ENCODE peak calls at places on chromosomes 3 and 15, in eight cellular contexts. U, L, E, B, H, S, R and N are unnamed samples.

GRCh38 chr3:150681037-150681436 is 22.7 kb downstream of the ERICH6 start:
- DNase-seq in U (no peak), L (no peak), E (no peak), B (no peak), H (no peak), S (no peak), R (no peak), N (no peak)

GRCh38 chr15:27271258-27271657 is 300.3 kb downstream of the GABRG3 start:
- DNase-seq in U (no peak), L (no peak), E (no peak), B (no peak), H (no peak), S (no peak), R (no peak), N (no peak)

GRCh38 chr3:56323986-56324420 is 144.3 kb downstream of the ERC2 start:
- DNase-seq in U (no peak), L (no peak), E (peak), B (no peak), H (no peak), S (no peak), R (no peak), N (no peak)

GRCh38 chr15:60520825-60521368 is 42.0 kb upstream of the ICE2 start:
- DNase-seq in U (peak), L (peak), E (peak), B (peak), H (peak), S (no peak), R (peak), N (peak)

GRCh38 chr3:4985330-4986174 is 6.3 kb downstream of the BHLHE40 start:
- DNase-seq in U (no peak), L (no peak), E (peak), B (no peak), H (peak), S (no peak), R (peak), N (peak)

GRCh38 chr3:159114582-159114981 is 312.7 kb downstream of the MFSD1 start:
- DNase-seq in U (no peak), L (no peak), E (no peak), B (no peak), H (no peak), S (no peak), R (no peak), N (no peak)

GRCh38 chr3:127697531-127698240 is 24.9 kb downstream of the ABTB1 start:
- DNase-seq in U (peak), L (peak), E (peak), B (peak), H (peak), S (peak), R (peak), N (peak)

GRCh38 chr3:72255736-72256559 is 471.0 kb upstream of the PROK2 start:
- DNase-seq in U (no peak), L (no peak), E (no peak), B (peak), H (no peak), S (no peak), R (no peak), N (peak)

GRCh38 chr3:113005622-113006021 is 14.8 kb downstream of the GTPBP8 start:
- DNase-seq in U (no peak), L (no peak), E (no peak), B (no peak), H (no peak), S (no peak), R (no peak), N (no peak)

GRCh38 chr15:42385980-42386695 is 26.8 kb downstream of the CAPN3 start:
- DNase-seq in U (no peak), L (no peak), E (peak), B (peak), H (no peak), S (no peak), R (no peak), N (no peak)

GRCh38 chr3:36786921-36787890 is 22.9 kb upstream of the DCLK3 start:
- DNase-seq in U (no peak), L (no peak), E (no peak), B (no peak), H (no peak), S (no peak), R (no peak), N (no peak)

GRCh38 chr3:22960326-22960984 is 242.7 kb upstream of the UBE2E2 start:
- DNase-seq in U (peak), L (peak), E (peak), B (no peak), H (peak), S (no peak), R (peak), N (no peak)

GRCh38 chr3:152899306-152899705 is 64.4 kb downstream of the P2RY1 start:
- DNase-seq in U (no peak), L (no peak), E (no peak), B (no peak), H (no peak), S (no peak), R (no peak), N (no peak)

GRCh38 chr3:102536479-102536878 is 101.7 kb downstream of the ZPLD1 start:
- DNase-seq in U (no peak), L (no peak), E (peak), B (no peak), H (no peak), S (no peak), R (peak), N (no peak)

GRCh38 chr3:107431048-107431297 is 53.7 kb downstream of the CCDC54 start:
- DNase-seq in U (peak), L (no peak), E (peak), B (peak), H (peak), S (no peak), R (peak), N (peak)

GRCh38 chr3:153553605-153553945 is 391.5 kb downstream of the RAP2B start:
- DNase-seq in U (no peak), L (no peak), E (no peak), B (no peak), H (no peak), S (no peak), R (no peak), N (no peak)

GRCh38 chr15:40737048-40737447 is 18.0 kb downstream of the RMDN3 start:
- DNase-seq in U (no peak), L (no peak), E (peak), B (no peak), H (no peak), S (no peak), R (no peak), N (no peak)

GRCh38 chr3:22147161-22147560 is 396.2 kb upstream of the ZNF385D start:
- DNase-seq in U (no peak), L (no peak), E (no peak), B (no peak), H (no peak), S (no peak), R (no peak), N (no peak)

GRCh38 chr3:169966951-169967915 is 626 bp downstream of the SEC62 start:
- DNase-seq in U (no peak), L (no peak), E (peak), B (peak), H (peak), S (no peak), R (peak), N (peak)

GRCh38 chr3:123610331-123610730 is 25.5 kb upstream of the HACD2 start:
- DNase-seq in U (no peak), L (no peak), E (no peak), B (no peak), H (no peak), S (no peak), R (no peak), N (no peak)

GRCh38 chr3:194730369-194730768 is 44.7 kb downstream of the FAM43A start:
- DNase-seq in U (no peak), L (no peak), E (no peak), B (no peak), H (no peak), S (no peak), R (no peak), N (no peak)

GRCh38 chr3:5295191-5295690 is 107.7 kb downstream of the EDEM1 start:
- DNase-seq in U (no peak), L (no peak), E (no peak), B (no peak), H (no peak), S (no peak), R (no peak), N (no peak)

GRCh38 chr3:79140718-79141117 is 627.1 kb downstream of the ROBO1 start:
- DNase-seq in U (no peak), L (no peak), E (peak), B (no peak), H (no peak), S (no peak), R (no peak), N (no peak)

GRCh38 chr15:26838742-26839460 is 28.0 kb upstream of the GABRA5 start:
- DNase-seq in U (no peak), L (no peak), E (no peak), B (no peak), H (no peak), S (no peak), R (peak), N (no peak)

GRCh38 chr3:191262650-191263049 is 63.6 kb downstream of the OSTN start:
- DNase-seq in U (no peak), L (no peak), E (no peak), B (no peak), H (no peak), S (no peak), R (no peak), N (no peak)

GRCh38 chr3:40623567-40623966 is 98.8 kb downstream of the ZNF621 start:
- DNase-seq in U (no peak), L (no peak), E (no peak), B (peak), H (peak), S (peak), R (no peak), N (no peak)

GRCh38 chr15:72285927-72286516 is 13.7 kb upstream of the PARP6 start:
- DNase-seq in U (no peak), L (no peak), E (peak), B (no peak), H (peak), S (no peak), R (peak), N (no peak)

GRCh38 chr3:128794067-128794768 is 68.2 kb downstream of the RAB7A start:
- DNase-seq in U (no peak), L (no peak), E (peak), B (no peak), H (no peak), S (no peak), R (peak), N (no peak)

GRCh38 chr3:29683306-29683993 is 402.6 kb downstream of the RBMS3 start:
- DNase-seq in U (no peak), L (no peak), E (peak), B (no peak), H (no peak), S (no peak), R (peak), N (no peak)

GRCh38 chr3:40524222-40524570 is 564 bp upstream of the ZNF621 start:
- DNase-seq in U (no peak), L (no peak), E (peak), B (no peak), H (no peak), S (no peak), R (no peak), N (no peak)

GRCh38 chr15:85691350-85692240 is 103.1 kb downstream of the KLHL25 start:
- DNase-seq in U (no peak), L (no peak), E (no peak), B (no peak), H (no peak), S (no peak), R (no peak), N (no peak)

GRCh38 chr3:159788987-159789386 is 199.6 kb upstream of the IL12A start:
- DNase-seq in U (no peak), L (no peak), E (no peak), B (no peak), H (no peak), S (no peak), R (no peak), N (no peak)

GRCh38 chr3:184716652-184717607 is 5.1 kb upstream of the MAGEF1 start:
- DNase-seq in U (peak), L (no peak), E (peak), B (no peak), H (no peak), S (no peak), R (no peak), N (no peak)

GRCh38 chr3:148309390-148310035 is 388.2 kb upstream of the AGTR1 start:
- DNase-seq in U (no peak), L (no peak), E (peak), B (no peak), H (no peak), S (no peak), R (peak), N (no peak)

GRCh38 chr15:23038741-23039150 is 623 bp downstream of the TUBGCP5 start:
- DNase-seq in U (no peak), L (no peak), E (peak), B (no peak), H (no peak), S (no peak), R (peak), N (no peak)

DNA sequence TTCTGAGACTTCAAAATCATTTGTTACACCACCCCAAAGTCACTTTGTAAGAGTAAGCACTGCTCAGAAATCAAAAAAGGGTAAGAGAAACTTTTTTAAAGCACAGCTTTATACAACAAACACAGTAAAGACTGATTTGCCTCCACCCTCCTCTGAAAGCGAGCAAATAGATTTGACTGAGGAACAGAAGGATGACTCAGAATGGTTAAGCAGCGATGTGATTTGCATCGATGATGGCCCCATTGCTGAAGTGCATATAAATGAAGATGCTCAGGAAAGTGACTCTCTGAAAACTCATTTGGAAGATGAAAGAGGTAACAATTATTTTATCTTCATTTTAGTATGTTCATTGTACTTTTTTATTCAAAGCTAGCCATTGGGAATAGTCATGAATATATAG is 32.6 kb downstream of the BLM start:
- DNase-seq in U (no peak), L (no peak), E (no peak), B (no peak), H (no peak), S (no peak), R (no peak), N (no peak)
- TF ChIP-seq POLR2A in U (no peak), L (no peak), E (no peak), B (no peak), H (no peak), S (no peak), R (no peak), N (no peak)

GRCh38 chr3:179565496-179565895 is 2.8 kb downstream of the ACTL6A start:
- DNase-seq in U (no peak), L (no peak), E (no peak), B (no peak), H (no peak), S (no peak), R (no peak), N (no peak)

GRCh38 chr3:179562467-179563297 is at the start of gene ACTL6A:
- DNase-seq in U (peak), L (peak), E (peak), B (peak), H (peak), S (peak), R (peak), N (peak)

GRCh38 chr3:179558742-179559364 is 3.9 kb upstream of the ACTL6A start:
- DNase-seq in U (peak), L (peak), E (peak), B (peak), H (peak), S (no peak), R (peak), N (no peak)

GRCh38 chr3:179563298-179563934 is 690 bp downstream of the ACTL6A start:
- DNase-seq in U (peak), L (peak), E (peak), B (peak), H (peak), S (no peak), R (peak), N (peak)

DNA sequence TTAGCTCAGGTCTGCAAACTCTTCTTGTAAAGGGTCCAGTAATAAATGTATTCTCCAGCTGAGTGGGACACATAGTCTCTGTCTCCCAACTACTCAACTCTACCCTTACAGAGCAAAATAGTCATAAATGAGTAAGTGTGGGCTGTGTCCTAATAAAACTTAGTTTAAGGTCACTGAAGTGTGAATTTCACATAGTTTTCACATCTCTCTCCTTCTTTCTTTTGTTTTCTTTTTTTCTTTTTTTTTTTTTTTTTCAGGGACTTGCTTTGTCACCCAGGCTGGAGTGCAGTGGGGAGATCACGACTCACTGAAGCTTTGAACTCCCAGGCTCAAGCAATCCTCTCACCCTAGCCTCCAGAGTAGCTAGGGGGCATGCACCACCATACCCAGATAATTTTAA is 1.9 kb upstream of the ACTL6A start:
- DNase-seq in U (no peak), L (no peak), E (no peak), B (no peak), H (no peak), S (no peak), R (no peak), N (no peak)
- TF ChIP-seq POLR2A in U (no peak), L (no peak), E (no peak), B (no peak), H (no peak), S (no peak), R (no peak), N (no peak)

DNA sequence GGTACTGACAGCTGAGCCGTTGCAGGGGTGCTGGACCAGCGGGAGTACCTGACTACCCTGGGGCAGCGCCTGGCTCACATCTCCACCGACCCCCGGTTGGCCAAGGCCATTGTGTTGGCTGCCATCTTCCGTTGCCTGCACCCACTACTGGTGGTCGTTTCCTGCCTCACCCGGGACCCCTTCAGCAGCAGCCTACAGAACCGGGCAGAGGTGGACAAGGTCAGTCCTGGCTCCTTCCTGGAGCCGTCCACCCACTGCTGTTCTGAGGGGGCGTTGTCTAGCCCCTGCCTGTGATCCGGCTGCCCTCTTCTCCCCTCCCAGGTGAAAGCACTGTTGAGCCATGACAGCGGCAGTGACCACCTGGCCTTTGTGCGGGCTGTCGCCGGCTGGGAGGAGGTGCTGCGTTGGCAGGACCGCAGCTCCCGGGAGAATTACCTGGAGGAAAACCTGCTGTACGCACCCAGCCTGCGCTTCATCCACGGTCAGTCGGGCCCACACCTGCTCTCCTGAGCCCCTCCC is 45.7 kb downstream of the DHX30 start:
- DNase-seq in U (no peak), L (no peak), E (no peak), B (no peak), H (no peak), S (no peak), R (no peak), N (no peak)
- TF ChIP-seq POLR2A in U (no peak), L (no peak), E (no peak), B (no peak), H (no peak), S (no peak), R (no peak), N (no peak)

GRCh38 chr3:37993811-37994638 is 3.4 kb downstream of the VILL start:
- DNase-seq in U (peak), L (peak), E (peak), B (peak), H (peak), S (peak), R (no peak), N (peak)
- TF ChIP-seq POLR2A in U (peak), L (peak), E (peak), B (no peak), H (no peak), S (peak), R (no peak), N (peak)

GRCh38 chr3:52031896-52032295 is 24.5 kb downstream of the DUSP7 start:
- DNase-seq in U (no peak), L (no peak), E (no peak), B (no peak), H (no peak), S (no peak), R (no peak), N (no peak)
- TF ChIP-seq POLR2A in U (no peak), L (no peak), E (no peak), B (no peak), H (no peak), S (no peak), R (no peak), N (no peak)

DNA sequence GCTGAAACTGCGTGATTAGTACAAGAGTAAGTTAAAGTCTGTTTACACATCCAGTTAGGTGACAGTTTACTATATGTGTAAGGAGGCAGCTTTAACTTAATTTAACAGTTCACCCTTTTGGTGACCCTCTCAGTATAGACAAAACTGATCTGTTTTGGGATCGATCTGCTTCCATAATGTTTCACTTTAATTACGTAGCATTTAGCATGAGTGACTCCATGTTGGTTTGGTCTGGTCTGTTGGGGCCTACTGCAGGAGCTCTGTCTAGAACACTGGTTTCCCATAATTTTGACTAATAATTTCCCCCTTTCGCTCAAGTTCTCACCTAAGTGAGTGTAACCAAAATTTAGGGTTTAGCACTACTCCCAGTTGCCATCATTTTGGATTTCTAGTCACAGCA is 6.4 kb upstream of the SECISBP2L start:
- DNase-seq in U (no peak), L (no peak), E (no peak), B (no peak), H (no peak), S (no peak), R (no peak), N (no peak)
- TF ChIP-seq POLR2A in U (no peak), L (no peak), E (no peak), B (no peak), H (no peak), S (no peak), R (no peak), N (no peak)

GRCh38 chr15:89088605-89089315 is 504 bp downstream of the ABHD2 start:
- DNase-seq in U (peak), L (no peak), E (peak), B (peak), H (peak), S (no peak), R (no peak), N (no peak)

GRCh38 chr15:89091667-89092220 is 3.5 kb downstream of the ABHD2 start:
- DNase-seq in U (no peak), L (no peak), E (no peak), B (peak), H (no peak), S (no peak), R (no peak), N (no peak)

GRCh38 chr15:89093509-89093908 is 5.3 kb downstream of the ABHD2 start:
- DNase-seq in U (no peak), L (no peak), E (no peak), B (no peak), H (no peak), S (no peak), R (no peak), N (no peak)

GRCh38 chr15:89089316-89090230 is 1.3 kb downstream of the ABHD2 start:
- DNase-seq in U (no peak), L (no peak), E (no peak), B (peak), H (no peak), S (no peak), R (no peak), N (no peak)

GRCh38 chr15:89090791-89091666 is 2.8 kb downstream of the ABHD2 start:
- DNase-seq in U (no peak), L (peak), E (peak), B (peak), H (peak), S (no peak), R (peak), N (peak)
- TF ChIP-seq POLR2A in U (no peak), L (peak), E (no peak), B (no peak), H (no peak), S (no peak), R (no peak), N (no peak)